ENCODE peak calls at places on chromosomes 11 and 22, in six cellular contexts. L is A549, E is HepG2, F is endothelial cell of umbilical vein, V is H1, C is K562. J is an unnamed sample.
A peak's percentile ranks its signal among the peaks of the same experiment; 100 is the strongest.

GRCh38 chr11:105181521-105181920 is 42.0 kb upstream of the CARD18 start:
- DNase-seq in L (no peak), E (no peak), F (no peak), V (no peak), C (no peak), J (no peak)

GRCh38 chr11:95991545-95991944 is 67.6 kb upstream of the MTMR2 start:
- DNase-seq in L (no peak), E (no peak), F (no peak), V (no peak), C (no peak), J (no peak)

GRCh38 chr22:37999640-38000272 is 15.4 kb upstream of the SOX10 start:
- DNase-seq in L (peak; percentile 27), E (no peak), F (peak; percentile 23), V (no peak), C (peak; percentile 23), J (no peak)

GRCh38 chr22:45997077-45997774 is 20.3 kb upstream of the WNT7B start:
- DNase-seq in L (no peak), E (no peak), F (peak; percentile 98), V (no peak), C (peak; percentile 26), J (no peak)

GRCh38 chr22:23163665-23164064 is 16.6 kb upstream of the BCR start:
- DNase-seq in L (no peak), E (no peak), F (no peak), V (no peak), C (no peak), J (no peak)

GRCh38 chr22:43378011-43378704 is 33.7 kb upstream of the MPPED1 start:
- DNase-seq in L (no peak), E (peak; percentile 97), F (no peak), V (no peak), C (no peak), J (no peak)

GRCh38 chr11:68256331-68256741 is 15.4 kb downstream of the C11orf24 start:
- DNase-seq in L (no peak), E (peak; percentile 53), F (no peak), V (no peak), C (no peak), J (no peak)

GRCh38 chr11:123303924-123304323 is 108.9 kb upstream of the CLMP start:
- DNase-seq in L (no peak), E (no peak), F (no peak), V (no peak), C (no peak), J (no peak)

GRCh38 chr11:132051704-132052103 is 681.3 kb downstream of the NTM start:
- DNase-seq in L (no peak), E (no peak), F (no peak), V (no peak), C (no peak), J (no peak)

GRCh38 chr11:3340025-3340424 is 38.9 kb downstream of the ZNF195 start:
- DNase-seq in L (no peak), E (no peak), F (peak; percentile 47), V (no peak), C (peak; percentile 41), J (no peak)

GRCh38 chr11:3344775-3345174 is 34.2 kb downstream of the ZNF195 start:
- DNase-seq in L (no peak), E (no peak), F (no peak), V (no peak), C (no peak), J (no peak)

GRCh38 chr11:3344327-3344726 is 34.6 kb downstream of the ZNF195 start:
- DNase-seq in L (no peak), E (no peak), F (no peak), V (no peak), C (no peak), J (no peak)

GRCh38 chr11:3338569-3339565 is 40.1 kb downstream of the ZNF195 start:
- DNase-seq in L (no peak), E (no peak), F (no peak), V (no peak), C (no peak), J (no peak)

GRCh38 chr11:3341298-3341697 is 37.6 kb downstream of the ZNF195 start:
- DNase-seq in L (no peak), E (peak; percentile 28), F (peak; percentile 43), V (peak; percentile 46), C (peak; percentile 34), J (peak; percentile 81)
- TF ChIP-seq JUN in L (no peak), E (no peak), F (no peak), V (no peak), C (no peak), J (no peak)

GRCh38 chr22:36328635-36329216 is 59.0 kb downstream of the MYH9 start:
- DNase-seq in L (peak; percentile 14), E (no peak), F (peak; percentile 84), V (no peak), C (peak; percentile 32), J (no peak)
- TF ChIP-seq JUN in L (peak; percentile 8), E (no peak), F (peak; percentile 63), V (no peak), C (no peak), J (no peak)

GRCh38 chr11:8777907-8778767 is 95.5 kb downstream of the RPL27A start:
- DNase-seq in L (no peak), E (no peak), F (no peak), V (no peak), C (no peak), J (no peak)
- TF ChIP-seq JUN in L (no peak), E (no peak), F (no peak), V (no peak), C (no peak), J (no peak)

GRCh38 chr11:9953994-9954626 is 290.2 kb downstream of the SWAP70 start:
- DNase-seq in L (no peak), E (no peak), F (no peak), V (no peak), C (no peak), J (no peak)
- TF ChIP-seq JUN in L (no peak), E (no peak), F (no peak), V (no peak), C (no peak), J (no peak)